ENCODE peak calls at places on chromosomes 11 and 22, in eight cellular contexts. Y is HepG2, O is A549, C is ovary, X is suprapubic skin, I is tibial nerve, K is GM12878, E is sigmoid colon. S is an unnamed sample. For H3K4me1, the result is how much of the 10 kb centered on the place peaks cover.

GRCh38 chr22:43303166-43303565 is 40.0 kb downstream of the SCUBE1 start:
- DNase-seq in I (no peak), C (no peak), X (no peak), K (no peak), O (no peak), E (no peak), Y (no peak), S (no peak)

GRCh38 chr11:112644410-112645131 is 316.6 kb upstream of the NCAM1 start:
- DNase-seq in X (no peak), O (no peak), K (peak), E (no peak), C (no peak), I (no peak), Y (no peak), S (no peak)

GRCh38 chr22:23889620-23890019 is 4.6 kb upstream of the MIF start:
- DNase-seq in I (no peak), X (no peak), K (no peak), O (no peak), C (no peak), Y (no peak), E (no peak), S (peak)

GRCh38 chr11:63907808-63908530 is 9.0 kb downstream of the RCOR2 start:
- DNase-seq in K (no peak), X (no peak), Y (no peak), O (no peak), C (no peak), E (no peak), I (no peak), S (no peak)

GRCh38 chr11:64556044-64556720 is 34.8 kb upstream of the SLC22A12 start:
- DNase-seq in E (peak), X (peak), O (no peak), C (no peak), K (no peak), Y (no peak), I (no peak), S (no peak)

GRCh38 chr11:13687271-13687670 is 18.8 kb downstream of the FAR1 start:
- DNase-seq in E (no peak), I (no peak), C (no peak), X (no peak), O (no peak), K (no peak), Y (no peak), S (no peak)

GRCh38 chr11:6635082-6635932 is 16.1 kb upstream of the TPP1 start:
- DNase-seq in C (peak), I (no peak), Y (peak), K (no peak), X (no peak), O (no peak), E (peak), S (no peak)

GRCh38 chr11:78291754-78292108 is 103.0 kb downstream of the USP35 start:
- DNase-seq in O (no peak), C (no peak), X (no peak), I (no peak), Y (no peak), K (no peak), E (no peak), S (no peak)

GRCh38 chr11:111976119-111976518 is 39.0 kb downstream of the DIXDC1 start:
- DNase-seq in C (no peak), X (no peak), I (no peak), Y (no peak), E (no peak), O (no peak), K (no peak), S (no peak)

GRCh38 chr11:62124186-62125113 is 639 bp downstream of the INCENP start:
- DNase-seq in K (no peak), X (no peak), O (no peak), C (no peak), Y (peak), E (peak), I (no peak), S (no peak)

GRCh38 chr11:9351956-9352355 is 32.5 kb upstream of the IPO7 start:
- DNase-seq in K (no peak), E (no peak), I (no peak), C (no peak), Y (no peak), O (no peak), X (no peak), S (no peak)

GRCh38 chr11:12725047-12725862 is 51.0 kb downstream of the TEAD1 start:
- DNase-seq in E (no peak), O (no peak), K (no peak), X (no peak), C (no peak), I (no peak), Y (no peak), S (no peak)

GRCh38 chr11:21511835-21512440 is 680.9 kb upstream of the ANO5 start:
- DNase-seq in Y (peak), C (no peak), K (no peak), I (no peak), O (peak), E (no peak), X (peak), S (peak)

GRCh38 chr11:30474151-30474954 is 111.8 kb downstream of the MPPED2 start:
- DNase-seq in X (no peak), C (no peak), E (no peak), K (no peak), Y (no peak), O (no peak), I (no peak), S (no peak)

GRCh38 chr22:33919591-33920501 is at the start of gene LARGE1:
- DNase-seq in I (peak), K (no peak), E (peak), X (peak), Y (peak), O (peak), C (peak), S (peak)

GRCh38 chr11:57798905-57799559 is 37.4 kb downstream of the CTNND1 start:
- DNase-seq in I (no peak), Y (peak), K (no peak), C (peak), O (peak), E (no peak), X (peak), S (peak)

GRCh38 chr22:33747576-33748180 is 172.6 kb downstream of the LARGE1 start:
- DNase-seq in O (peak), E (no peak), Y (no peak), X (no peak), C (peak), I (no peak), K (no peak), S (peak)

GRCh38 chr11:31106326-31106725 is 263.2 kb downstream of the DCDC1 start:
- DNase-seq in O (no peak), E (no peak), C (no peak), K (no peak), Y (no peak), X (no peak), I (no peak), S (no peak)

GRCh38 chr11:64357904-64358535 is 942 bp upstream of the RPS6KA4 start:
- DNase-seq in I (no peak), Y (peak), K (no peak), X (peak), C (no peak), E (no peak), O (peak), S (peak)

GRCh38 chr11:35907648-35908431 is 36.0 kb upstream of the LDLRAD3 start:
- DNase-seq in Y (no peak), E (peak), C (no peak), O (peak), I (no peak), K (peak), X (peak), S (no peak)

GRCh38 chr11:130433357-130433756 is 4.9 kb upstream of the ADAMTS8 start:
- DNase-seq in I (no peak), X (no peak), C (no peak), Y (no peak), K (no peak), E (no peak), O (no peak), S (no peak)

GRCh38 chr11:67488155-67488480 is 5.3 kb downstream of the AIP start:
- DNase-seq in K (no peak), E (no peak), O (no peak), X (no peak), I (no peak), C (no peak), Y (no peak), S (no peak)

GRCh38 chr11:35619754-35620640 is 1.7 kb downstream of the FJX1 start:
- DNase-seq in E (peak), Y (peak), K (no peak), C (peak), X (no peak), O (peak), I (no peak), S (no peak)

GRCh38 chr11:109972181-109972715 is 120.9 kb upstream of the ZC3H12C start:
- DNase-seq in K (peak), C (no peak), O (no peak), E (no peak), I (no peak), Y (no peak), X (no peak), S (no peak)
- TF ChIP-seq EP300 in K (peak), C (no peak), O (no peak), E (no peak), I (no peak), Y (no peak), X (no peak), S (no peak)

DNA sequence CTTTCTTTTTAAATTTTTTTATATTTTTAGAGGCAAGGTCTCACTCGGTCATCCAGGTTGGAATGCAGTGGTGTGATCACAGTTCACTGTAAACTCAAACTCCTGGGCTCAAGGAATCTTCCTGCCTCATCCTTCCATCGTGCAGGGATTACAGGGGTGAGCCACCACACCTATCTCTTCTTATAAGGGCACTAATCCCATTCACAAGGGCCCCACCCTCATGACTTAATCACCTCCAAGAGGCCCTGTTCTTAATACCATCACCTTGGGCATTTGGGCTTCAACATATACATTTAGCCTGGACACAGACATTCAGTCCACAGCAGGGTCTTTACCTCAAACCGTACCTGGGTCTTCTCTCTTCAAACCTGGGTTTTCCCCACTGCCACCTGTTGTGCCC is 4.5 kb upstream of the GTSE1 start:
- DNase-seq in E (no peak), Y (no peak), K (no peak), X (no peak), C (no peak), O (no peak), I (no peak), S (no peak)
- H3K4me1 ChIP-seq in E (under half), Y (under half), K (under half), X (half or more), C (under half), O (under half), I (under half), S (under half)

DNA sequence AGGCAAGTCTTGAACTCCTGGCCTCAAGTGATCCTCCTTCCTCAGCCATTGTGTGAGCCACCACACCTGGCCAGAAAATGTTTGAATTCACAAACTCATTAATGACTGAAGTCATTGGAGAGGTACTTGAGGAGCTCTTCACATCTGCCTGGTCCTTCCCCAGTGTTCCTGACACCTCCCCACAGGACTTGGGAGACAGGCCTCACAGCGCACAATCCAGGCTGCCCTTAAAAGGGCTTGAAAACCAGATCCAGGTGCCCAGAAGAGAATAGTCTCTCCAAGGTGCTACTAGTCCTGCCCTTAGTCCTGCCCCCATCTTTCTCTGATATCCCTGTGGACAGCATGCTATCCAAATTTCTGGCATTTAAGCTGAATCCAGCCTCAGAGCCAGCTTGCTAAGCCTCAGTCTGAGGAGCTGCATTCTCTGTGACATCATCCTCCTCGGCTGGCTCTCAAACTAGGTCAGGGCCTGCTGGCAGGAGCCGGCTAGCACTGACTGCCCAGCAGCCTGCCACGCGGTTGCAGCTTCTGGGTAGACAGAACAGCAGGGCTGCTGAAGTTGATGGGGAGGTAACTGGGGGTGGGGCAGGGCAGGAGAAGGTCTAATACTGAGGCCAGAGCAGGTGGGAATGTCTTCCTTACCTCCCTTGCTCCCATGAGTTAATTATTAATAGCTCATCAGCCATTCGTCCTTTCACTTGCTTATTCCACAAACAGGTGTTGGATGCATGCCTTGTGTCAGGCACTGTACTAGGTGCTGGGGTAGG is 35.3 kb upstream of the NECTIN1 start:
- DNase-seq in I (no peak), K (no peak), Y (no peak), E (no peak), O (no peak), C (no peak), X (no peak), S (no peak)
- H3K4me3 ChIP-seq in I (no peak), K (no peak), Y (no peak), E (no peak), O (no peak), C (no peak), X (no peak), S (no peak)

DNA sequence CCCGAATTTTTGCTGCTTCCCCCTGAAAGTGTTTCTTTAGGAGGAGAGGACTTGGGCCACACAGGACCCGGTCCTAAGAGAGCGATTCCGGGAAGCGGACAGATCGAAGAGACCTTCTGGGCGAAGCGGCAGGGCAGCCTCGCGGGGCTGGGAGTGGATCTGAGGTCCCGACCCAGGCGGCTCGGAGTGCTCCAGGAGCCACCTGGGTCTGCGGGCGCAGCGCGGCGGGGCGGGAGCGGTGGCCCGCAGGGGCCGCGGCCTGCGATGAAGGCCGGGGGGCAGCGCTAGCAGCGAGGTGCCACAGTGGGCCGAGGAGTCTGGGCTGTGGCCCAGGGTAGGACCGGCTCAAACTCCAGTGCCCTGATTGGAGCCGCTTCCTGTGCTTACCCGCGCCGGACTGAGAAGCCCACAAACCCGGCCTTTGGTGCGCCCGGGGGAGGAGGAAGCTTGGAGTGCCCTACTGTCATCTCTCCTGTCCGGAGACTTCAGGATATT is 1.8 kb downstream of the PKNOX2 start:
- DNase-seq in X (no peak), I (no peak), C (peak), E (peak), O (no peak), Y (no peak), K (no peak), S (no peak)
- TF ChIP-seq EP300 in X (no peak), I (no peak), C (no peak), E (no peak), O (no peak), Y (no peak), K (no peak), S (no peak)

GRCh38 chr11:72755794-72756285 is 3.6 kb upstream of the ARAP1 start:
- DNase-seq in X (no peak), E (no peak), O (no peak), C (no peak), Y (no peak), I (no peak), K (no peak), S (no peak)
- H3K4me1 ChIP-seq in X (under half), E (under half), O (under half), C (under half), Y (under half), I (under half), K (under half), S (under half)

DNA sequence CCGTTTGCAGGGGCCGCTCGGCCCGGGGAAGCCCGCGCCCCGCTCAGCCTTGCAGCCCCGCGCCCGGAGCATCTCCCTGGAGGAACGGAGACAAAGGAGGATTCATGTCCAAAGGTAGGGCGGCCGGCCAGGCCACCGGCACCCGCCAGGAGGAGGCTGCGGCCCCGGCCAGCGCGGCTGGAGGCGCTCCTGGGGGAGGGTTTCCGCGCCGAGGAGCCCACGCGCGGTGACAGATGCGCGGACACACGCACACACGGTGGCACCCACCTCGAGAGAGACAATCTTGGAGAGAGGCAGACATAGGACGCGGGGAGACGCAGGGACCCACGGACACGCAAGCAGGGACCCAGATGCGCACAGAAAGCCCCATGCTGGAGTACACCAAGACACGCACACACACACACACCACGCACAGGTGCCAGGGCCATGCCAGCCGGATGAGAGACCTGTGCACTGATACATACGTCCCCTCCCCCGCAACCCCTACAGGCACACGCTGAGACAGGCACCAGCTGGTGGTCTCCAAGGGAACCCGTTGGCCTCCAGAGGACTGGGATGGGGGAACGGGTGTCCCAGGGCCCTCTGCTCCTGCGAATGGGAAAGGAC is 7.8 kb downstream of the SEPTIN3 start:
- DNase-seq in K (no peak), O (no peak), E (no peak), X (no peak), I (no peak), Y (no peak), C (no peak), S (no peak)
- H3K4me3 ChIP-seq in K (peak), O (peak), E (peak), X (peak), I (peak), Y (no peak), C (peak), S (peak)

GRCh38 chr11:65557280-65558001 is 718 bp downstream of the LTBP3 start:
- DNase-seq in I (no peak), Y (peak), X (peak), O (peak), C (peak), K (no peak), E (peak), S (no peak)

GRCh38 chr11:65556470-65557279 is 1.5 kb downstream of the LTBP3 start:
- DNase-seq in I (no peak), O (peak), E (peak), Y (no peak), K (no peak), X (no peak), C (no peak), S (no peak)

GRCh38 chr11:65559535-65559934 is 1.4 kb upstream of the LTBP3 start:
- DNase-seq in I (no peak), Y (no peak), C (peak), O (no peak), X (no peak), E (peak), K (no peak), S (no peak)

GRCh38 chr11:65558785-65559509 is 788 bp upstream of the LTBP3 start:
- DNase-seq in O (peak), I (no peak), Y (no peak), C (peak), E (peak), X (peak), K (no peak), S (peak)

GRCh38 chr11:65558002-65558784 is at the start of gene LTBP3:
- DNase-seq in O (peak), I (peak), K (no peak), E (peak), Y (peak), X (peak), C (peak), S (peak)
- TF ChIP-seq EP300 in O (no peak), I (peak), K (no peak), E (no peak), Y (no peak), X (no peak), C (no peak), S (no peak)

GRCh38 chr22:40051322-40051721 is 56.6 kb downstream of the FAM83F start:
- DNase-seq in C (no peak), X (no peak), E (no peak), O (no peak), Y (no peak), K (no peak), I (no peak), S (no peak)
- H3K4me1 ChIP-seq in C (under half), X (under half), E (under half), O (under half), Y (under half), K (under half), I (under half), S (under half)

GRCh38 chr11:33863418-33864172 is 28.3 kb downstream of the LMO2 start:
- DNase-seq in Y (no peak), I (no peak), C (no peak), X (no peak), E (no peak), O (no peak), K (no peak), S (no peak)
- H3K4me3 ChIP-seq in Y (no peak), I (no peak), C (no peak), X (no peak), E (no peak), O (no peak), K (no peak), S (no peak)

GRCh38 chr11:19111809-19112208 is 5.2 kb upstream of the ZDHHC13 start:
- DNase-seq in X (no peak), K (no peak), O (no peak), I (no peak), C (no peak), E (no peak), Y (no peak), S (no peak)

GRCh38 chr11:19117760-19118097 is 761 bp downstream of the ZDHHC13 start:
- DNase-seq in E (no peak), Y (no peak), C (no peak), O (no peak), I (no peak), K (no peak), X (no peak), S (no peak)

GRCh38 chr11:19121646-19122045 is 4.7 kb downstream of the ZDHHC13 start:
- DNase-seq in C (no peak), I (no peak), K (no peak), X (no peak), E (no peak), O (no peak), Y (no peak), S (no peak)

GRCh38 chr11:19116971-19117759 is at the start of gene ZDHHC13:
- DNase-seq in Y (peak), K (peak), I (peak), E (peak), X (peak), O (peak), C (peak), S (peak)

GRCh38 chr11:19116315-19116970 is 525 bp upstream of the ZDHHC13 start:
- DNase-seq in C (no peak), E (no peak), I (no peak), K (peak), Y (no peak), X (no peak), O (no peak), S (no peak)
- TF ChIP-seq EP300 in C (no peak), E (no peak), I (no peak), K (no peak), Y (no peak), X (no peak), O (no peak), S (no peak)

S was measured in stomach.